ENCODE peak calls at places on chromosomes 13 and 19, in four cellular contexts. Y, O, E and G are unnamed samples.

GRCh38 chr19:32858559-32858958 is 11.0 kb downstream of the SLC7A9 start:
- DNase-seq in Y (no peak), E (no peak), O (no peak), G (no peak)

GRCh38 chr19:49150106-49150943 is 4.9 kb downstream of the HRC start:
- DNase-seq in E (no peak), O (peak), Y (peak), G (peak)

GRCh38 chr19:39086401-39086800 is 2.2 kb downstream of the ACP7 start:
- DNase-seq in O (no peak), Y (no peak), E (no peak), G (no peak)

GRCh38 chr13:25881136-25881926 is 170.5 kb downstream of the SHISA2 start:
- DNase-seq in Y (no peak), E (no peak), O (no peak), G (no peak)

GRCh38 chr19:18391509-18392075 is 5.6 kb downstream of the GDF15 start:
- DNase-seq in O (no peak), Y (no peak), E (no peak), G (no peak)

GRCh38 chr13:32170841-32171240 is 139.3 kb downstream of the FRY start:
- DNase-seq in E (no peak), Y (no peak), O (no peak), G (no peak)

GRCh38 chr13:19957320-19958118 is 1.0 kb upstream of the ZMYM2 start:
- DNase-seq in E (no peak), O (peak), Y (peak), G (peak)

GRCh38 chr13:109243311-109243951 is 543.0 kb downstream of the IRS2 start:
- DNase-seq in Y (peak), E (no peak), O (no peak), G (peak)

GRCh38 chr13:32549788-32550187 is 11.2 kb upstream of the N4BP2L2 start:
- DNase-seq in E (no peak), Y (no peak), O (no peak), G (no peak)

GRCh38 chr13:30526612-30527217 is 61.0 kb upstream of the HMGB1 start:
- DNase-seq in O (peak), Y (peak), E (no peak), G (peak)

GRCh38 chr19:39474139-39474620 is 6.5 kb upstream of the TIMM50 start:
- DNase-seq in E (no peak), O (peak), Y (peak), G (peak)

GRCh38 chr13:66009241-66009640 is 1220.9 kb downstream of the PCDH9 start:
- DNase-seq in E (no peak), Y (no peak), O (no peak), G (no peak)

GRCh38 chr19:31626941-31627340 is 277.7 kb upstream of the TSHZ3 start:
- DNase-seq in E (no peak), O (no peak), Y (no peak), G (no peak)

GRCh38 chr19:31625575-31625974 is 276.3 kb upstream of the TSHZ3 start:
- DNase-seq in E (no peak), O (no peak), Y (no peak), G (no peak)

GRCh38 chr19:31627824-31628223 is 278.6 kb upstream of the TSHZ3 start:
- DNase-seq in Y (no peak), E (no peak), O (no peak), G (no peak)

GRCh38 chr19:31633014-31633413 is 283.8 kb upstream of the TSHZ3 start:
- DNase-seq in O (no peak), E (no peak), Y (no peak), G (no peak)

DNA sequence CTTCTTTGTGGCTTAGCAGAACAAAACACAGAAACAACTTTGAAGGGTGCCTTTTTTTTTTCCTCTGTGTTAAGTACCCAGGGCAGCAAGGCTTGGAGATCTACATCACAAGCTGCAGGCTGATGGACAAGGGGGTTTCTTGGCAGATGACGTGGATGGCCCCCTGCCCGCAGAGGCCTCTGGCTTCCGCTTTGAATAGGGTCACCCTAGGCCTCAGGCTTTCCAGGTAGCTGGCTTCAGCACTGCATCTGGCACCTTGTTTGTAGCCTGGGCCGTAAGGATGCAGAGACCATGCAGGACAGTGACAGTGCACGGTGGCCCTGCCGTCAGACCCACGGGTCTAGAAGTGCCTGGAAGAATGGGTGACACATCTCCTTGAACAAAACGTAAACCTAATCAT is 280.7 kb upstream of the TSHZ3 start:
- DNase-seq in O (no peak), E (no peak), Y (no peak), G (no peak)
- H3K56ac ChIP-seq in O (no peak), E (no peak), Y (no peak), G (no peak)

GRCh38 chr13:67232384-67232783 is 2.2 kb upstream of the PCDH9 start:
- DNase-seq in O (no peak), Y (no peak), E (no peak), G (no peak)

GRCh38 chr13:67229438-67230242 is 496 bp downstream of the PCDH9 start:
- DNase-seq in O (no peak), E (no peak), Y (peak), G (peak)

GRCh38 chr13:67231481-67231940 is 1.4 kb upstream of the PCDH9 start:
- DNase-seq in E (no peak), O (no peak), Y (no peak), G (no peak)

GRCh38 chr13:67230243-67230773 is at the start of gene PCDH9:
- DNase-seq in E (peak), O (peak), Y (peak), G (peak)

GRCh38 chr13:67230774-67231480 is 791 bp upstream of the PCDH9 start:
- DNase-seq in E (peak), O (peak), Y (peak), G (peak)
- H2BK15ac ChIP-seq in E (peak), O (no peak), Y (peak), G (no peak)

DNA sequence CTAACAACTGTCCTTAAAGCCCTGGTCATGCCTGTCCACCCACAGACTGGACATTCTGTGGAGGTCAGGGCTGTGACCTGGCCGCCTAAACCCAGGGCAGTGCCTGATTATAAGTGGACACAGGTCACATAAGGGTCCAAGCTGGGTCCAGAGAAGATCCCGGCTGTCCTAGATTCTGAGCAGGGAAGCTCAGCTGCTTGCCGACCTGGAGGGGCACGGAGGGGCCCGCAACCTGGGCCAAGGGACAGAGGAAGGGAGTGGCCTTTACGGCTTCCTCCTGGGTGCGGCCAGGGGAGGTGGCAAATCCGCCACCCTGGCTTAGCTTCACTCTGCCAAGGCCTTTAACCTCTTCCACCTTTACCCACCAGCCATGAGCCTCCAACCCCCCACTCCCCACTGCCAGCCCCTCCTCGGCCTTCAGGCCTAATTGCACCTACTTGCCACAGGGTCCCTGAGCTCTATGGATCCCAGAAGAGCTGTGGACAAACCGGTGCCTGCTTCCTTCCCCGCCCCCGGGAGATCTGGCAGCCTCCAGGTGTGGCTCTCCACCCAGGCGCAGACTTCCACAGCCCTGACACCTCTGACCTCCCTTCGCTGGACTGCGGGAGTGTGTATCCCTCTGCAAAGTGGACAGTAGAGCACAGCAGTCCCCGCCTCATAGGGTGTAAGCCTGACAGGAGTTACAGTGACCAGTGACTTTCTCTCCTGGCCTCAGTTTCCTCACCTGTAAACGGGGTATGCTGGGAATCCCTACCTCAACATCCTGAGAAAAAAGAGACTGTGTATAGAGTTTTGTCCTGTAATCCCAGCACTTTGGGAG is 1.7 kb downstream of the CD320 start:
- DNase-seq in O (no peak), Y (no peak), E (no peak), G (no peak)
- H3K56ac ChIP-seq in O (no peak), Y (no peak), E (no peak), G (peak)

GRCh38 chr19:1379126-1379905 is 4.4 kb upstream of the NDUFS7 start:
- DNase-seq in Y (no peak), E (no peak), O (no peak), G (no peak)
- H2BK15ac ChIP-seq in Y (no peak), E (no peak), O (no peak), G (no peak)

DNA sequence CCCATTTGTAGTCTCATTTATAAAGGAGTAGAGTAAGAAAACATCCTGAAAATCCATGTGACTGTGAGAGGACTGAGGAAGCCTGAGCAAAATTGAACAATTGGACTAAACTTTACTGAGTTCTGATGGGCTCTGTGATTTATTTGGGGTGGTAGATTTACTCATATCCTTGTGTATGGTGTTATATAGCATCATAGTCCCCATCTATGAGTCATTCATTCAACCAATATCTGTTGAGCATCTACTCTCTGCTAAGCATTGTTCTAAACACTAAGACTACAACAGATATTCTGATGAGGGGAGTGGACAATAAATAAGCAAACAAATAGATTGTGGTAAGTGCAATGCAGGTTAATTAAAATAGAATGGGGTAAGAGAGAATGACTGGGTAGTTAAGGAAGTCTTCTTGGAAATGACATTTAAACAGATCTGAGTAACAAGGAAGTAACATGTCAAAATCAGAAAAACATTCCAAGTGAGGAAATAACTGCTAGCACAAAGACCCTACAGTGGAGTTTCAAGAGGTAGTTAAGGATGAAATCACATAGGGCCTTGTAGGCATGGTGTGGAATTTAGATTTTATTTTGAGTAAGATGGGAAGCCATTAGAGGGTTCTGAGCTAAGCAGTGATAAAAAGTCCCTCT is 36.3 kb upstream of the MLNR start:
- DNase-seq in Y (peak), E (no peak), O (no peak), G (peak)
- H3K56ac ChIP-seq in Y (no peak), E (no peak), O (no peak), G (peak)

DNA sequence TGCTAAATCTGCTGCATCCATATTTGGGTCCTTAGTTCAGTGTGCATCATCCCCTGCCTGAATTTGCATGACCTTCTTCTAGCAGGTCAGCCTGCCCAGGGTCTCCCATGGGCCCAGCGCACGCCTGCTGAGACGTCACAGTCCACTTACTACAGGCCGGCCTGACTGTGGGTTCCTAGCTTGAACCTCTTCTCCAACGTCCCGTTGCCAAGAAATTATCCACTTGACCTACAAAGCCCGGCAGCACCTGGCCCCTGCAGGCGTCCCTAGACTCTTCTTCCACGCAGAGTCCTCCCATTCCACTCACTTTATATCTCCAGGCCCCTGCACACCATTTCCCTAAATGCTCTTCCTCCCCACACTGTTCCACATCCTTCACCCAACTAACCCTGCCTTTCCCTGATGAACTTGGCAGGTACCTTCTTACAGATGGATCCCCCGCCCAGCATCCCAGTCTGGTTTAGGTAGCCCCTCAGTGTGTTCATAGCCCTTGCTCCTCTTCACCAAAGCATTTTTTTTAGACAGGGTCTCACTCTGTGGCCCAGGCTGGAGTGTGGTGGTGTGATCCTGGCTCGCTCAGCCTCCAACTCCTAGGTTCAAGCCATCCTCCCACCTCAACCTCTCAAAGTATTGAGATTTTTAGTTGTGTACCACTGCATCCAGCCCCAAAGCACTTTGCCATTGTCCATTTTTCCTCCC is 155.0 kb upstream of the SOX1 start:
- DNase-seq in Y (no peak), E (no peak), O (peak), G (no peak)
- H2BK15ac ChIP-seq in Y (no peak), E (no peak), O (no peak), G (no peak)

DNA sequence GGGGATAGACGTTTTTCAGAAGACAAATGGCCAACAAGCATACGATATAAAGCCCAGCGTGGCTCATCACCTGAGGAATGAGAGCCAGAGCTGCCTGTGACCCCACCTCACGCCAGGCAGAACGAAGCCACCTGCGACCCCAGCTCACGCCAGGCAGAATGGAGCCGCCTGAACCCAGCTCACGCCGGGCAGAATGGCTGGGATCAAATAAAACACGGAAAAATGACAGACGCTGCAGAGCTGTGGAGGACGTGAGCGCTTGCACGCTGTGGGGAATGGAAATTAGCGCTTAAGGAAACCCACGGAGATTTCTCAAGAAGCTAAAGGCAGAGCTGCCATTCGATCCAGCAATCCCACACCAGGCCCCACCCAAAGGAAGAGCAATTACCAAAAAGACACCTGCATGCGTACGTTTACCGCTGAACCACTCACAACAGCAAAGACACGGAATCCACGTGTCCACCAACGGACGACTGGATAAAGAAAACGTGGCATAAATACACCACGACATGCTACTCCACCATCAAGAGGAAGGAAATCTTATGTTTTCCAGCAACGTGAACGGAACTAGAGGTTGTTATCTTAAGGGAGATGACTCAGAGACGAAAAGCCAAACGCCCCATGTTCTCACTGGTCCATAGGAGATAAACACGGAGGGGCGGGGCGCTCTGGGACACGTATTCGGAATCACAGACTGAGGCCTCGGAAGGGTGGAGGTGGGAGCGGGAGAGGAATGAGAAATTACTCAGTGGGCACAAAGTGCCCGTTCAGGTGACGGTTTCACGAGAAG is 30.7 kb upstream of the C13orf46 start:
- DNase-seq in O (no peak), Y (peak), E (no peak), G (no peak)
- H3K56ac ChIP-seq in O (no peak), Y (no peak), E (no peak), G (no peak)